ENCODE peak calls at places on chromosome 14, in ten cellular contexts. V is sigmoid colon, Y is neural crest cell, K is ovary, D is epithelial cell of esophagus, M is astrocyte, R is neural progenitor cell, B is endothelial cell, H is PC-3, T is H1. P is an unnamed sample.

GRCh38 chr14:68598621-68599447 is 194.0 kb downstream of the ZFP36L1 start:
- DNase-seq in M (peak; percentile 95), T (no peak), K (peak; percentile 56), V (peak; percentile 88), R (no peak), B (peak; percentile 57), H (peak; percentile 97), D (peak; percentile 88), Y (peak; percentile 22), P (peak; percentile 60)

GRCh38 chr14:100025111-100025510 is 40.1 kb upstream of the EVL start:
- DNase-seq in V (no peak), Y (no peak), B (peak; percentile 34), R (peak; percentile 57), H (peak; percentile 58), K (no peak), T (peak; percentile 29), M (no peak), D (peak; percentile 52), P (peak; percentile 54)

GRCh38 chr14:58918066-58918465 is 270.4 kb upstream of the DAAM1 start:
- DNase-seq in V (no peak), D (peak; percentile 86), Y (no peak), R (no peak), H (peak; percentile 98), T (no peak), K (no peak), M (peak; percentile 45), B (no peak), P (no peak)

GRCh38 chr14:21106506-21107359 is 5.9 kb downstream of the TMEM253 start:
- DNase-seq in T (peak; percentile 70), R (peak; percentile 82), D (peak; percentile 81), H (peak; percentile 81), K (peak; percentile 78), V (peak; percentile 89), M (peak; percentile 57), B (peak; percentile 83), Y (peak; percentile 85), P (peak; percentile 64)

GRCh38 chr14:81269100-81269978 is 48.6 kb upstream of the GTF2A1 start:
- DNase-seq in H (peak; percentile 90), Y (peak; percentile 22), K (no peak), M (peak; percentile 52), D (peak; percentile 74), T (no peak), B (peak; percentile 42), V (no peak), R (peak; percentile 65), P (peak; percentile 73)

GRCh38 chr14:70655110-70655826 is 13.6 kb downstream of the TTC9 start:
- DNase-seq in K (no peak), H (no peak), R (no peak), M (no peak), T (no peak), D (no peak), B (peak; percentile 70), V (no peak), Y (no peak), P (no peak)

GRCh38 chr14:54728700-54729527 is 162.0 kb downstream of the SAMD4A start:
- DNase-seq in D (no peak), T (no peak), H (no peak), Y (no peak), M (no peak), K (no peak), R (no peak), B (no peak), V (no peak), P (no peak)

GRCh38 chr14:78310263-78310662 is 140.1 kb downstream of the NRXN3 start:
- DNase-seq in T (no peak), B (no peak), K (no peak), M (no peak), Y (no peak), D (no peak), V (no peak), H (no peak), R (no peak), P (no peak)

GRCh38 chr14:57085043-57085442 is 183.7 kb downstream of the EXOC5 start:
- DNase-seq in T (no peak), M (no peak), H (no peak), B (no peak), V (no peak), R (no peak), K (no peak), D (no peak), Y (no peak), P (no peak)

GRCh38 chr14:104177411-104177810 is 39.0 kb downstream of the KIF26A start:
- DNase-seq in Y (no peak), R (no peak), B (no peak), M (no peak), T (no peak), V (no peak), D (no peak), H (no peak), K (no peak), P (no peak)
- TF ChIP-seq CTCF in Y (no peak), R (no peak), B (no peak), M (no peak), T (no peak), V (no peak), D (no peak), H (no peak), K (no peak), P (no peak)

DNA sequence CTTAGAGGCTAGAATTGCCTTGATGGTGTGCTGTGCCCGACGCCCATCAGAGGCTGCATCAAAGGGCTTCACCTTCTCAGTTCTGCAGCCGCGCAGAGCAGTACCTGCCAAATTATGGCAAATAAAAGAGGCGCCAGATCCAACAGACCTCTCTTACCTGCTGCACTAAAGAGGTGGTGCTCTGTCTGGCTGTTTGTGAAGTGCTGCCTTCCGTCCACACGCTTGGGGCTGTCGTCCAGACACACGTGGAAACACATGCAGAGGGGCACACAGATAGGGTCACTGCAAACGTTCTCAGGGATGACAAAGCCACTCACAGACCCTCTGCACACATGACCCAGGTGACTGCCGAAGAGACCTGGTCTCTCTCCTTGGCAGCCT is 617.5 kb downstream of the VRK1 start:
- DNase-seq in H (no peak), M (no peak), B (no peak), V (no peak), R (no peak), K (no peak), T (no peak), D (no peak), Y (no peak), P (no peak)
- TF ChIP-seq CTCF in H (no peak), M (no peak), B (peak; percentile 34), V (no peak), R (no peak), K (no peak), T (no peak), D (no peak), Y (no peak), P (no peak)

GRCh38 chr14:42541535-42542001 is 934.9 kb downstream of the LRFN5 start:
- DNase-seq in V (no peak), H (peak; percentile 54), M (peak; percentile 7), B (no peak), Y (no peak), D (no peak), T (no peak), R (no peak), K (no peak), P (no peak)
- TF ChIP-seq CTCF in V (no peak), H (no peak), M (no peak), B (no peak), Y (no peak), D (no peak), T (no peak), R (no peak), K (no peak), P (no peak)

GRCh38 chr14:52951730-52952481 is 1.1 kb upstream of the FERMT2 start:
- DNase-seq in B (peak; percentile 51), R (peak; percentile 79), D (peak; percentile 48), Y (no peak), M (peak; percentile 65), H (peak; percentile 87), V (peak; percentile 84), T (no peak), K (peak; percentile 23), P (peak; percentile 84)
- TF ChIP-seq CTCF in B (no peak), R (peak; percentile 38), D (no peak), Y (peak; percentile 52), M (peak; percentile 47), H (peak; percentile 64), V (peak; percentile 43), T (peak; percentile 41), K (peak; percentile 40), P (peak; percentile 65)